ENCODE peak calls at places on chromosomes 13 and 19, in six cellular contexts. Z is AG09309, L is testis, P is Peyer's patch, D is SK-N-SH, Q is stomach. A is an unnamed sample.

GRCh38 chr19:2255982-2256685 is at the start of gene JSRP1:
- DNase-seq in Z (no peak), L (no peak), P (peak), D (peak), Q (no peak), A (no peak)

GRCh38 chr13:44293908-44294735 is 79.5 kb upstream of the SERP2 start:
- DNase-seq in Z (no peak), L (no peak), P (no peak), D (no peak), Q (no peak), A (no peak)

GRCh38 chr13:96159731-96160130 is 69.8 kb downstream of the HS6ST3 start:
- DNase-seq in Z (no peak), L (no peak), P (no peak), D (no peak), Q (no peak), A (no peak)

GRCh38 chr13:20090349-20090748 is 70.5 kb downstream of the GJA3 start:
- DNase-seq in Z (no peak), L (no peak), P (no peak), D (no peak), Q (no peak), A (no peak)

GRCh38 chr13:94328336-94329041 is 151.0 kb downstream of the DCT start:
- DNase-seq in Z (no peak), L (no peak), P (no peak), D (no peak), Q (no peak), A (no peak)

GRCh38 chr13:43261018-43261417 is 237.6 kb downstream of the DNAJC15 start:
- DNase-seq in Z (peak), L (no peak), P (no peak), D (no peak), Q (no peak), A (no peak)

GRCh38 chr13:77470986-77471385 is 64.5 kb upstream of the SCEL start:
- DNase-seq in Z (no peak), L (no peak), P (no peak), D (no peak), Q (no peak), A (no peak)

GRCh38 chr19:16111909-16112752 is 442 bp downstream of the RAB8A start:
- DNase-seq in Z (no peak), L (no peak), P (no peak), D (no peak), Q (no peak), A (no peak)

GRCh38 chr13:80307401-80307987 is 33.4 kb downstream of the SPRY2 start:
- DNase-seq in Z (no peak), L (no peak), P (no peak), D (no peak), Q (no peak), A (no peak)

GRCh38 chr13:52845766-52846566 is 2.5 kb downstream of the PCDH8 start:
- DNase-seq in Z (no peak), L (peak), P (no peak), D (peak), Q (no peak), A (peak)

GRCh38 chr19:53394974-53395839 is at the start of gene ZNF765:
- DNase-seq in Z (peak), L (peak), P (peak), D (peak), Q (peak), A (peak)
- TF ChIP-seq CTCF in Z (peak), L (peak), P (peak), D (peak), Q (peak), A (peak)

GRCh38 chr13:110714798-110715394 is 1.4 kb downstream of the ING1 start:
- DNase-seq in Z (no peak), L (peak), P (peak), D (no peak), Q (peak), A (peak)

GRCh38 chr13:110713642-110713952 is at the start of gene ING1:
- DNase-seq in Z (no peak), L (no peak), P (no peak), D (no peak), Q (no peak), A (no peak)

GRCh38 chr13:110712849-110713641 is 455 bp upstream of the ING1 start:
- DNase-seq in Z (peak), L (peak), P (peak), D (peak), Q (peak), A (peak)

GRCh38 chr13:110715395-110716234 is 2.1 kb downstream of the ING1 start:
- DNase-seq in Z (peak), L (peak), P (peak), D (peak), Q (peak), A (peak)

GRCh38 chr13:110713981-110714797 is 689 bp downstream of the ING1 start:
- DNase-seq in Z (no peak), L (peak), P (peak), D (peak), Q (peak), A (peak)
- TF ChIP-seq CTCF in Z (no peak), L (no peak), P (peak), D (no peak), Q (no peak), A (no peak)

GRCh38 chr13:38866649-38867048 is 124.0 kb downstream of the STOML3 start:
- DNase-seq in Z (no peak), L (no peak), P (no peak), D (no peak), Q (no peak), A (no peak)
- TF ChIP-seq CTCF in Z (no peak), L (no peak), P (no peak), D (no peak), Q (no peak), A (no peak)

GRCh38 chr13:35826626-35827254 is 304.4 kb downstream of the DCLK1 start:
- DNase-seq in Z (no peak), L (peak), P (no peak), D (no peak), Q (no peak), A (no peak)
- TF ChIP-seq CTCF in Z (peak), L (no peak), P (no peak), D (peak), Q (no peak), A (peak)

GRCh38 chr19:45169602-45170001 is 8.4 kb downstream of the TRAPPC6A start:
- DNase-seq in Z (no peak), L (no peak), P (no peak), D (no peak), Q (no peak), A (no peak)

GRCh38 chr19:45170146-45171106 is 7.6 kb downstream of the TRAPPC6A start:
- DNase-seq in Z (no peak), L (no peak), P (no peak), D (no peak), Q (no peak), A (no peak)

GRCh38 chr19:45166723-45167252 is 6.0 kb upstream of the NKPD1 start:
- DNase-seq in Z (no peak), L (no peak), P (no peak), D (no peak), Q (no peak), A (no peak)

GRCh38 chr19:45171211-45171623 is 6.8 kb downstream of the TRAPPC6A start:
- DNase-seq in Z (no peak), L (no peak), P (no peak), D (no peak), Q (no peak), A (no peak)

GRCh38 chr19:45168767-45169351 is 8.1 kb upstream of the NKPD1 start:
- DNase-seq in Z (no peak), L (no peak), P (no peak), D (no peak), Q (no peak), A (no peak)
- TF ChIP-seq CTCF in Z (no peak), L (no peak), P (no peak), D (no peak), Q (no peak), A (no peak)

GRCh38 chr19:29741226-29741625 is 26.2 kb upstream of the C19orf12 start:
- DNase-seq in Z (no peak), L (no peak), P (no peak), D (no peak), Q (no peak), A (no peak)
- TF ChIP-seq CTCF in Z (no peak), L (no peak), P (no peak), D (no peak), Q (no peak), A (no peak)